ENCODE peak calls at places on chromosomes 11 and 22, in five cellular contexts. R, L, N, B and Y are unnamed samples.

GRCh38 chr11:12540075-12540685 is 134.0 kb upstream of the TEAD1 start:
- DNase-seq in L (no peak), B (peak), N (no peak), R (peak), Y (no peak)

GRCh38 chr11:47775240-47775869 is 8.2 kb upstream of the FNBP4 start:
- DNase-seq in L (no peak), N (no peak), B (no peak), R (no peak), Y (no peak)

GRCh38 chr11:64044730-64045386 is 9.1 kb downstream of the FLRT1 start:
- DNase-seq in R (peak), L (no peak), B (no peak), N (no peak), Y (no peak)

GRCh38 chr22:49365191-49365837 is 462.4 kb downstream of the BRD1 start:
- DNase-seq in R (no peak), L (no peak), N (no peak), B (peak), Y (no peak)

GRCh38 chr22:42720263-42721044 is at the start of gene A4GALT:
- DNase-seq in R (no peak), L (peak), N (no peak), B (no peak), Y (no peak)

GRCh38 chr11:102237096-102237735 is 80.1 kb upstream of the BIRC3 start:
- DNase-seq in N (no peak), L (no peak), R (no peak), B (peak), Y (no peak)

GRCh38 chr11:68741536-68741935 is 9.8 kb downstream of the TESMIN start:
- DNase-seq in N (no peak), B (peak), R (no peak), L (no peak), Y (no peak)

GRCh38 chr11:69523453-69523852 is 42.0 kb downstream of the LINC01488 start:
- DNase-seq in B (no peak), N (no peak), L (no peak), R (no peak), Y (no peak)

GRCh38 chr11:126725043-126725442 is 275.5 kb downstream of the KIRREL3 start:
- DNase-seq in L (no peak), R (no peak), N (no peak), B (no peak), Y (no peak)